ENCODE peak calls at places on chromosomes 4 and X, in seven cellular contexts. One of them, this sample, is unnamed.
A peak's percentile ranks its signal among the peaks of the same experiment; 100 is the strongest.

GRCh38 chr4:20672262-20672661 is 28.0 kb upstream of the PACRGL start:
- DNase-seq in H1: no peak
- DNase-seq in K562: no peak
- DNase-seq in HepG2: no peak
- DNase-seq in GM12891: no peak
- DNase-seq in GM12878: no peak
- DNase-seq in SK-N-SH: no peak
- DNase-seq in this sample: no peak

GRCh38 chr4:41887821-41888699 is 47.2 kb upstream of the TMEM33 start:
- DNase-seq in H1: no peak
- DNase-seq in K562: no peak
- DNase-seq in HepG2: peak; percentile 23
- DNase-seq in GM12891: no peak
- DNase-seq in GM12878: no peak
- DNase-seq in SK-N-SH: no peak
- DNase-seq in this sample: no peak

GRCh38 chr4:79197275-79198009 is 128.4 kb downstream of the NAA11 start:
- DNase-seq in H1: no peak
- DNase-seq in K562: no peak
- DNase-seq in HepG2: no peak
- DNase-seq in GM12891: no peak
- DNase-seq in GM12878: no peak
- DNase-seq in SK-N-SH: no peak
- DNase-seq in this sample: no peak

GRCh38 chr4:2804449-2804972 is 11.6 kb downstream of the SH3BP2 start:
- DNase-seq in H1: no peak
- DNase-seq in K562: no peak
- DNase-seq in HepG2: no peak
- DNase-seq in GM12891: no peak
- DNase-seq in GM12878: no peak
- DNase-seq in SK-N-SH: no peak
- DNase-seq in this sample: no peak

GRCh38 chr4:20356565-20356964 is 104.9 kb downstream of the SLIT2 start:
- DNase-seq in H1: no peak
- DNase-seq in K562: no peak
- DNase-seq in HepG2: no peak
- DNase-seq in GM12891: no peak
- DNase-seq in GM12878: no peak
- DNase-seq in SK-N-SH: peak; percentile 23
- DNase-seq in this sample: no peak

GRCh38 chr4:4269326-4269725 is 20.6 kb downstream of the LYAR start:
- DNase-seq in H1: no peak
- DNase-seq in K562: no peak
- DNase-seq in HepG2: no peak
- DNase-seq in GM12891: no peak
- DNase-seq in GM12878: no peak
- DNase-seq in SK-N-SH: no peak
- DNase-seq in this sample: no peak

GRCh38 chrX:21963736-21964135 is 23.2 kb downstream of the SMS start:
- DNase-seq in H1: no peak
- DNase-seq in K562: no peak
- DNase-seq in HepG2: no peak
- DNase-seq in GM12891: no peak
- DNase-seq in GM12878: no peak
- DNase-seq in SK-N-SH: no peak
- DNase-seq in this sample: no peak

GRCh38 chrX:121455890-121456289 is 408.5 kb downstream of the GLUD2 start:
- DNase-seq in H1: no peak
- DNase-seq in K562: no peak
- DNase-seq in HepG2: no peak
- DNase-seq in GM12891: no peak
- DNase-seq in GM12878: no peak
- DNase-seq in SK-N-SH: no peak
- DNase-seq in this sample: no peak

GRCh38 chr4:101177146-101177545 is 170.2 kb downstream of the PPP3CA start:
- DNase-seq in H1: no peak
- DNase-seq in K562: no peak
- DNase-seq in HepG2: no peak
- DNase-seq in GM12891: no peak
- DNase-seq in GM12878: no peak
- DNase-seq in SK-N-SH: no peak
- DNase-seq in this sample: no peak

GRCh38 chr4:156962551-156962974 is 9.0 kb downstream of the PDGFC start:
- DNase-seq in H1: no peak
- DNase-seq in K562: no peak
- DNase-seq in HepG2: peak; percentile 66
- DNase-seq in GM12891: no peak
- DNase-seq in GM12878: no peak
- DNase-seq in SK-N-SH: no peak
- DNase-seq in this sample: no peak

GRCh38 chr4:115145393-115146160 is 32.2 kb upstream of the NDST4 start:
- DNase-seq in H1: no peak
- DNase-seq in K562: no peak
- DNase-seq in HepG2: no peak
- DNase-seq in GM12891: no peak
- DNase-seq in GM12878: no peak
- DNase-seq in SK-N-SH: no peak
- DNase-seq in this sample: no peak

GRCh38 chr4:8259743-8260430 is 9.7 kb upstream of the HTRA3 start:
- DNase-seq in H1: no peak
- DNase-seq in K562: no peak
- DNase-seq in HepG2: no peak
- DNase-seq in GM12891: no peak
- DNase-seq in GM12878: no peak
- DNase-seq in SK-N-SH: no peak
- DNase-seq in this sample: no peak

GRCh38 chr4:118814901-118815300 is 21.0 kb downstream of the SEC24D start:
- DNase-seq in H1: no peak
- DNase-seq in K562: no peak
- DNase-seq in HepG2: no peak
- DNase-seq in GM12891: no peak
- DNase-seq in GM12878: no peak
- DNase-seq in SK-N-SH: no peak
- DNase-seq in this sample: no peak

GRCh38 chr4:109683621-109684253 is 19.5 kb downstream of the CASP6 start:
- DNase-seq in H1: no peak
- DNase-seq in K562: no peak
- DNase-seq in HepG2: no peak
- DNase-seq in GM12891: no peak
- DNase-seq in GM12878: no peak
- DNase-seq in SK-N-SH: no peak
- DNase-seq in this sample: no peak

GRCh38 chr4:98374643-98375042 is 113.5 kb downstream of the RAP1GDS1 start:
- DNase-seq in H1: no peak
- DNase-seq in K562: no peak
- DNase-seq in HepG2: no peak
- DNase-seq in GM12891: no peak
- DNase-seq in GM12878: no peak
- DNase-seq in SK-N-SH: no peak
- DNase-seq in this sample: no peak

GRCh38 chr4:182507808-182508207 is 264.6 kb downstream of the TENM3 start:
- DNase-seq in H1: no peak
- DNase-seq in K562: no peak
- DNase-seq in HepG2: no peak
- DNase-seq in GM12891: no peak
- DNase-seq in GM12878: no peak
- DNase-seq in SK-N-SH: no peak
- DNase-seq in this sample: no peak

GRCh38 chr4:38957239-38957815 is 74.9 kb downstream of the TMEM156 start:
- DNase-seq in H1: no peak
- DNase-seq in K562: no peak
- DNase-seq in HepG2: no peak
- DNase-seq in GM12891: no peak
- DNase-seq in GM12878: no peak
- DNase-seq in SK-N-SH: no peak
- DNase-seq in this sample: no peak

GRCh38 chr4:42632653-42633382 is 24.1 kb downstream of the ATP8A1 start:
- DNase-seq in H1: no peak
- DNase-seq in K562: no peak
- DNase-seq in HepG2: no peak
- DNase-seq in GM12891: no peak
- DNase-seq in GM12878: no peak
- DNase-seq in SK-N-SH: no peak
- DNase-seq in this sample: no peak

GRCh38 chr4:100372432-100372831 is 145.4 kb downstream of the EMCN start:
- DNase-seq in H1: no peak
- DNase-seq in K562: no peak
- DNase-seq in HepG2: peak; percentile 1
- DNase-seq in GM12891: no peak
- DNase-seq in GM12878: no peak
- DNase-seq in SK-N-SH: peak; percentile 3
- DNase-seq in this sample: no peak

GRCh38 chrX:73021361-73022092 is 18.8 kb downstream of the PABPC1L2B start:
- DNase-seq in H1: no peak
- DNase-seq in K562: no peak
- DNase-seq in HepG2: no peak
- DNase-seq in GM12891: no peak
- DNase-seq in GM12878: no peak
- DNase-seq in SK-N-SH: no peak
- DNase-seq in this sample: no peak

GRCh38 chrX:7316887-7317286 is 168.9 kb upstream of the PUDP start:
- DNase-seq in H1: no peak
- DNase-seq in K562: no peak
- DNase-seq in HepG2: no peak
- DNase-seq in GM12891: no peak
- DNase-seq in GM12878: no peak
- DNase-seq in SK-N-SH: no peak
- DNase-seq in this sample: no peak

GRCh38 chrX:110403436-110403835 is 44.8 kb downstream of the RTL9 start:
- DNase-seq in H1: no peak
- DNase-seq in K562: no peak
- DNase-seq in HepG2: no peak
- DNase-seq in GM12891: no peak
- DNase-seq in GM12878: no peak
- DNase-seq in SK-N-SH: no peak
- DNase-seq in this sample: no peak

GRCh38 chrX:42385730-42386129 is 392.2 kb downstream of the PPP1R2C start:
- DNase-seq in H1: no peak
- DNase-seq in K562: no peak
- DNase-seq in HepG2: no peak
- DNase-seq in GM12891: no peak
- DNase-seq in GM12878: no peak
- DNase-seq in SK-N-SH: no peak
- DNase-seq in this sample: no peak
- TF ChIP-seq TAF1 in H1: no peak
- TF ChIP-seq TAF1 in K562: no peak
- TF ChIP-seq TAF1 in HepG2: no peak
- TF ChIP-seq TAF1 in GM12891: no peak
- TF ChIP-seq TAF1 in GM12878: no peak
- TF ChIP-seq TAF1 in SK-N-SH: no peak
- TF ChIP-seq TAF1 in this sample: no peak

GRCh38 chrX:140524556-140524955 is 19.7 kb upstream of the SOX3 start:
- DNase-seq in H1: no peak
- DNase-seq in K562: no peak
- DNase-seq in HepG2: no peak
- DNase-seq in GM12891: no peak
- DNase-seq in GM12878: no peak
- DNase-seq in SK-N-SH: no peak
- DNase-seq in this sample: no peak

GRCh38 chrX:140526138-140526537 is 21.3 kb upstream of the SOX3 start:
- DNase-seq in H1: no peak
- DNase-seq in K562: no peak
- DNase-seq in HepG2: no peak
- DNase-seq in GM12891: no peak
- DNase-seq in GM12878: no peak
- DNase-seq in SK-N-SH: no peak
- DNase-seq in this sample: no peak

GRCh38 chrX:140525448-140525847 is 20.6 kb upstream of the SOX3 start:
- DNase-seq in H1: no peak
- DNase-seq in K562: no peak
- DNase-seq in HepG2: no peak
- DNase-seq in GM12891: no peak
- DNase-seq in GM12878: no peak
- DNase-seq in SK-N-SH: no peak
- DNase-seq in this sample: no peak

GRCh38 chrX:140521393-140521792 is 16.5 kb upstream of the SOX3 start:
- DNase-seq in H1: no peak
- DNase-seq in K562: no peak
- DNase-seq in HepG2: no peak
- DNase-seq in GM12891: no peak
- DNase-seq in GM12878: no peak
- DNase-seq in SK-N-SH: no peak
- DNase-seq in this sample: no peak
- TF ChIP-seq POLR2AphosphoS5 in H1: no peak
- TF ChIP-seq POLR2AphosphoS5 in K562: no peak
- TF ChIP-seq POLR2AphosphoS5 in HepG2: no peak
- TF ChIP-seq POLR2AphosphoS5 in GM12891: no peak
- TF ChIP-seq POLR2AphosphoS5 in GM12878: no peak
- TF ChIP-seq POLR2AphosphoS5 in SK-N-SH: no peak
- TF ChIP-seq POLR2AphosphoS5 in this sample: no peak

DNA sequence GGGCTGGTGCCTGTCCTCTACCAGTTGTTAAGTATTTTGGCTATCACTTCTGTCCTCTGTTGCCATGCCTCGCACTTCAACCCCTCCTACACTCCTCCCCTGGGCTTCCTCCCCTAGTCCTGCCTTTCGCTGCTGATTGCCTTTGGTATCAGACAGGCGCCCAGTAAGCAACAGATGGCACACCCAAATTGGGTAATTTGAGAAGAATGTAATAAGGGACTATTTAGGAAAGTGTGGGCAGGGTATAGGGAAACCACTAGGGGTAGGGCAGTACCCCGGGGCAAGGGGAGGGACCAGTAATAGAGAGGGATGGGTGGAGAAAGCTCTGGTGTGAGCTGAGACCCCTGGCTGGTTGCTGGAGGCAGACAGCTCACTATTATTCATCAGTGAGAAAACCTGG is 172.7 kb upstream of the USP9X start:
- DNase-seq in H1: no peak
- DNase-seq in K562: no peak
- DNase-seq in HepG2: no peak
- DNase-seq in GM12891: no peak
- DNase-seq in GM12878: no peak
- DNase-seq in SK-N-SH: no peak
- DNase-seq in this sample: no peak
- TF ChIP-seq TAF1 in H1: no peak
- TF ChIP-seq TAF1 in K562: no peak
- TF ChIP-seq TAF1 in HepG2: no peak
- TF ChIP-seq TAF1 in GM12891: no peak
- TF ChIP-seq TAF1 in GM12878: no peak
- TF ChIP-seq TAF1 in SK-N-SH: no peak
- TF ChIP-seq TAF1 in this sample: no peak

DNA sequence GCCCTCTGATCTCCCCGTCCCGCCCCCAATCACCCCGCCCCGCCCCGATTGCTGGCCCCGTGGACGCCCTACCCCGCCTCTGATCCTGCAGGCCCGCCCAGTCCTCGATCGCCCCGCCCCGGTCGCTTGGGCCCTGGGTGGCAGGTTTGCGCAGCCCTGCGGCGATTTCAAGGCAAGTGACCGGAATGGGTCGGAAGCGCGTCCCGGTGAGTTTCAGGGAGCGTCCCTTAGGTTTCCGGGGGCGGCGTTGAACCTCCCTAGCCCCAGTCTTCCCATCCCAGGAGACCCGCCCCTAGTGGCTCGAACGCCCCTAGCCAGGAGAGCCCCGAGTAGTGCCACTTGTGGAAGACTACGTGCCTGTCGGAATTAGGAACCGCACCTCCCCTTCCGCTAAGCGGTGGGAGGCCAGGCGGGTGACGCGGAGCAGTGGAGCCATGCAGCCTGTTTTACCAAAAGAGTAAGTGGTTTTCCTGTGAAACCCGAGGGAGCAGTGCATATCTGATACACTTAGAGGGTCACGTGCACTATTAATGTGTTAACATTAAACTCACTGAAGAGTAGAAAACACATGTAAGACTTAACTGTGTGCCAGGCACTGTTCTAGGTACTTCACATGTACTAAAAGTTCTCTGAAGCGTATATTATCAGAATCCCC is 350 bp upstream of the TEC start:
- DNase-seq in H1: peak; percentile 85
- DNase-seq in K562: peak; percentile 98
- DNase-seq in HepG2: peak; percentile 75
- DNase-seq in GM12891: peak; percentile 89
- DNase-seq in GM12878: peak; percentile 74
- DNase-seq in SK-N-SH: peak; percentile 98
- DNase-seq in this sample: peak; percentile 90
- TF ChIP-seq POLR2AphosphoS5 in H1: no peak
- TF ChIP-seq POLR2AphosphoS5 in K562: peak; percentile 55
- TF ChIP-seq POLR2AphosphoS5 in HepG2: no peak
- TF ChIP-seq POLR2AphosphoS5 in GM12891: no peak
- TF ChIP-seq POLR2AphosphoS5 in GM12878: no peak
- TF ChIP-seq POLR2AphosphoS5 in SK-N-SH: peak; percentile 77
- TF ChIP-seq POLR2AphosphoS5 in this sample: no peak